ENCODE peak calls at places on chromosomes 2 and 18, in six cellular contexts. One of them, this sample, is unnamed.

GRCh38 chr2:216618785-216619184 is 14.4 kb upstream of the IGFBP2 start:
- DNase-seq in GM10248: no peak
- DNase-seq in MCF 10A: no peak
- DNase-seq in AG04449: no peak
- DNase-seq in tibial artery: no peak
- DNase-seq in astrocyte of the spinal cord: no peak
- DNase-seq in this sample: no peak

GRCh38 chr2:154194917-154195643 is 323.4 kb downstream of the GALNT13 start:
- DNase-seq in GM10248: no peak
- DNase-seq in astrocyte of the spinal cord: peak; percentile 12
- DNase-seq in tibial artery: no peak
- DNase-seq in MCF 10A: no peak
- DNase-seq in AG04449: no peak
- DNase-seq in this sample: no peak

GRCh38 chr2:58562281-58562680 is 321.2 kb upstream of the FANCL start:
- DNase-seq in AG04449: peak; percentile 21
- DNase-seq in MCF 10A: peak; percentile 53
- DNase-seq in astrocyte of the spinal cord: peak; percentile 34
- DNase-seq in tibial artery: no peak
- DNase-seq in GM10248: no peak
- DNase-seq in this sample: no peak

GRCh38 chr2:70696142-70696541 is 71.9 kb downstream of the ADD2 start:
- DNase-seq in GM10248: no peak
- DNase-seq in tibial artery: peak; percentile 16
- DNase-seq in astrocyte of the spinal cord: no peak
- DNase-seq in AG04449: no peak
- DNase-seq in MCF 10A: no peak
- DNase-seq in this sample: no peak

GRCh38 chr2:101087638-101088037 is 63.5 kb downstream of the TBC1D8 start:
- DNase-seq in MCF 10A: no peak
- DNase-seq in AG04449: no peak
- DNase-seq in astrocyte of the spinal cord: no peak
- DNase-seq in GM10248: no peak
- DNase-seq in tibial artery: no peak
- DNase-seq in this sample: no peak

GRCh38 chr2:240431276-240431662 is 4.2 kb upstream of the GPC1 start:
- DNase-seq in MCF 10A: no peak
- DNase-seq in tibial artery: peak; percentile 49
- DNase-seq in GM10248: no peak
- DNase-seq in astrocyte of the spinal cord: no peak
- DNase-seq in AG04449: no peak
- DNase-seq in this sample: no peak

GRCh38 chr18:12630136-12630535 is 27.8 kb downstream of the SPIRE1 start:
- DNase-seq in tibial artery: no peak
- DNase-seq in astrocyte of the spinal cord: peak; percentile 45
- DNase-seq in MCF 10A: no peak
- DNase-seq in AG04449: no peak
- DNase-seq in GM10248: no peak
- DNase-seq in this sample: no peak

GRCh38 chr18:446941-447560 is 53.5 kb downstream of the COLEC12 start:
- DNase-seq in tibial artery: no peak
- DNase-seq in MCF 10A: peak; percentile 9
- DNase-seq in astrocyte of the spinal cord: peak; percentile 41
- DNase-seq in GM10248: no peak
- DNase-seq in AG04449: no peak
- DNase-seq in this sample: no peak

GRCh38 chr2:210540471-210541257 is 15.7 kb upstream of the CPS1 start:
- DNase-seq in AG04449: no peak
- DNase-seq in astrocyte of the spinal cord: no peak
- DNase-seq in tibial artery: no peak
- DNase-seq in MCF 10A: no peak
- DNase-seq in GM10248: no peak
- DNase-seq in this sample: no peak

GRCh38 chr2:156657809-156658208 is 221.6 kb downstream of the GPD2 start:
- DNase-seq in AG04449: no peak
- DNase-seq in MCF 10A: peak; percentile 50
- DNase-seq in astrocyte of the spinal cord: no peak
- DNase-seq in tibial artery: no peak
- DNase-seq in GM10248: no peak
- DNase-seq in this sample: no peak

GRCh38 chr18:13611616-13612110 is 114.7 kb downstream of the FAM210A start:
- DNase-seq in GM10248: no peak
- DNase-seq in AG04449: no peak
- DNase-seq in MCF 10A: no peak
- DNase-seq in astrocyte of the spinal cord: peak; percentile 45
- DNase-seq in tibial artery: peak; percentile 76
- DNase-seq in this sample: no peak

GRCh38 chr2:40935349-40935748 is 483.5 kb upstream of the SLC8A1 start:
- DNase-seq in AG04449: no peak
- DNase-seq in MCF 10A: no peak
- DNase-seq in tibial artery: no peak
- DNase-seq in GM10248: no peak
- DNase-seq in astrocyte of the spinal cord: no peak
- DNase-seq in this sample: no peak

GRCh38 chr2:9230051-9230802 is 23.6 kb downstream of the ASAP2 start:
- DNase-seq in MCF 10A: no peak
- DNase-seq in AG04449: no peak
- DNase-seq in GM10248: no peak
- DNase-seq in astrocyte of the spinal cord: no peak
- DNase-seq in tibial artery: no peak
- DNase-seq in this sample: no peak

GRCh38 chr2:30185175-30185574 is 38.4 kb downstream of the YPEL5 start:
- DNase-seq in astrocyte of the spinal cord: no peak
- DNase-seq in tibial artery: no peak
- DNase-seq in AG04449: peak; percentile 17
- DNase-seq in GM10248: no peak
- DNase-seq in MCF 10A: peak; percentile 96
- DNase-seq in this sample: no peak

GRCh38 chr2:44642123-44642857 is 280.5 kb downstream of the CAMKMT start:
- DNase-seq in GM10248: no peak
- DNase-seq in MCF 10A: no peak
- DNase-seq in astrocyte of the spinal cord: no peak
- DNase-seq in AG04449: no peak
- DNase-seq in tibial artery: no peak
- DNase-seq in this sample: no peak

GRCh38 chr2:200217320-200217719 is 89.2 kb upstream of the SPATS2L start:
- DNase-seq in AG04449: no peak
- DNase-seq in MCF 10A: no peak
- DNase-seq in astrocyte of the spinal cord: no peak
- DNase-seq in tibial artery: no peak
- DNase-seq in GM10248: no peak
- DNase-seq in this sample: no peak

GRCh38 chr2:30235859-30236535 is 4.7 kb downstream of the LBH start:
- DNase-seq in MCF 10A: no peak
- DNase-seq in GM10248: no peak
- DNase-seq in astrocyte of the spinal cord: no peak
- DNase-seq in tibial artery: no peak
- DNase-seq in AG04449: no peak
- DNase-seq in this sample: peak; percentile 49

GRCh38 chr2:171492664-171493063 is 29.6 kb upstream of the CYBRD1 start:
- DNase-seq in GM10248: no peak
- DNase-seq in AG04449: no peak
- DNase-seq in MCF 10A: no peak
- DNase-seq in tibial artery: no peak
- DNase-seq in astrocyte of the spinal cord: no peak
- DNase-seq in this sample: no peak

GRCh38 chr2:160317113-160318099 is 117.3 kb upstream of the ITGB6 start:
- DNase-seq in tibial artery: peak; percentile 66
- DNase-seq in GM10248: no peak
- DNase-seq in astrocyte of the spinal cord: peak; percentile 66
- DNase-seq in AG04449: no peak
- DNase-seq in MCF 10A: no peak
- DNase-seq in this sample: no peak

GRCh38 chr2:84906900-84907714 is 1.7 kb downstream of the TMSB10 start:
- DNase-seq in AG04449: no peak
- DNase-seq in GM10248: peak; percentile 76
- DNase-seq in MCF 10A: peak; percentile 98
- DNase-seq in astrocyte of the spinal cord: peak; percentile 89
- DNase-seq in tibial artery: peak; percentile 81
- DNase-seq in this sample: peak; percentile 78

GRCh38 chr18:79866889-79867574 is 69.3 kb downstream of the KCNG2 start:
- DNase-seq in MCF 10A: peak; percentile 22
- DNase-seq in tibial artery: no peak
- DNase-seq in astrocyte of the spinal cord: no peak
- DNase-seq in AG04449: no peak
- DNase-seq in GM10248: no peak
- DNase-seq in this sample: no peak

GRCh38 chr18:2846241-2846637 is 567 bp upstream of the EMILIN2 start:
- DNase-seq in GM10248: peak; percentile 46
- DNase-seq in MCF 10A: no peak
- DNase-seq in tibial artery: no peak
- DNase-seq in AG04449: no peak
- DNase-seq in astrocyte of the spinal cord: peak; percentile 66
- DNase-seq in this sample: peak; percentile 76

GRCh38 chr2:186486651-186487647 is 889 bp downstream of the ZC3H15 start:
- DNase-seq in astrocyte of the spinal cord: peak; percentile 18
- DNase-seq in GM10248: no peak
- DNase-seq in MCF 10A: peak; percentile 47
- DNase-seq in tibial artery: no peak
- DNase-seq in AG04449: peak; percentile 10
- DNase-seq in this sample: no peak

GRCh38 chr2:170815746-170816498 is 765 bp upstream of the GAD1 start:
- DNase-seq in GM10248: peak; percentile 80
- DNase-seq in MCF 10A: peak; percentile 72
- DNase-seq in astrocyte of the spinal cord: peak; percentile 29
- DNase-seq in tibial artery: peak; percentile 77
- DNase-seq in AG04449: no peak
- DNase-seq in this sample: peak; percentile 84

GRCh38 chr2:175205523-175205922 is 24.0 kb upstream of the ATP5MC3 start:
- DNase-seq in AG04449: no peak
- DNase-seq in MCF 10A: peak; percentile 30
- DNase-seq in GM10248: no peak
- DNase-seq in tibial artery: no peak
- DNase-seq in astrocyte of the spinal cord: peak; percentile 41
- DNase-seq in this sample: no peak

GRCh38 chr2:7572460-7572859 is 655.2 kb downstream of the RNF144A start:
- DNase-seq in astrocyte of the spinal cord: no peak
- DNase-seq in GM10248: no peak
- DNase-seq in AG04449: no peak
- DNase-seq in MCF 10A: no peak
- DNase-seq in tibial artery: no peak
- DNase-seq in this sample: no peak

GRCh38 chr2:42245392-42245791 is 76.2 kb downstream of the EML4 start:
- DNase-seq in tibial artery: no peak
- DNase-seq in GM10248: no peak
- DNase-seq in MCF 10A: no peak
- DNase-seq in AG04449: no peak
- DNase-seq in astrocyte of the spinal cord: no peak
- DNase-seq in this sample: no peak

GRCh38 chr2:162795312-162795711 is 43.3 kb downstream of the KCNH7 start:
- DNase-seq in GM10248: no peak
- DNase-seq in AG04449: no peak
- DNase-seq in astrocyte of the spinal cord: no peak
- DNase-seq in MCF 10A: peak; percentile 6
- DNase-seq in tibial artery: no peak
- DNase-seq in this sample: no peak
- TF ChIP-seq CTCF in GM10248: no peak
- TF ChIP-seq CTCF in AG04449: no peak
- TF ChIP-seq CTCF in astrocyte of the spinal cord: peak; percentile 13
- TF ChIP-seq CTCF in MCF 10A: no peak
- TF ChIP-seq CTCF in tibial artery: no peak
- TF ChIP-seq CTCF in this sample: no peak

GRCh38 chr2:27705851-27706622 is 42.3 kb downstream of the SLC4A1AP start:
- DNase-seq in tibial artery: peak; percentile 97
- DNase-seq in astrocyte of the spinal cord: peak; percentile 96
- DNase-seq in AG04449: peak; percentile 95
- DNase-seq in MCF 10A: peak; percentile 99
- DNase-seq in GM10248: no peak
- DNase-seq in this sample: no peak
- TF ChIP-seq CTCF in tibial artery: no peak
- TF ChIP-seq CTCF in astrocyte of the spinal cord: peak; percentile 5
- TF ChIP-seq CTCF in AG04449: no peak
- TF ChIP-seq CTCF in MCF 10A: no peak
- TF ChIP-seq CTCF in GM10248: no peak
- TF ChIP-seq CTCF in this sample: no peak

GRCh38 chr2:119126650-119127049 is 31.9 kb downstream of the C1QL2 start:
- DNase-seq in GM10248: peak; percentile 62
- DNase-seq in astrocyte of the spinal cord: no peak
- DNase-seq in tibial artery: no peak
- DNase-seq in AG04449: no peak
- DNase-seq in MCF 10A: peak; percentile 50
- DNase-seq in this sample: peak; percentile 60
- TF ChIP-seq CTCF in GM10248: peak; percentile 53
- TF ChIP-seq CTCF in astrocyte of the spinal cord: peak; percentile 54
- TF ChIP-seq CTCF in tibial artery: peak; percentile 8
- TF ChIP-seq CTCF in AG04449: peak; percentile 61
- TF ChIP-seq CTCF in MCF 10A: peak; percentile 57
- TF ChIP-seq CTCF in this sample: peak; percentile 72

GRCh38 chr2:61398413-61398812 is 72.5 kb downstream of the USP34 start:
- DNase-seq in astrocyte of the spinal cord: no peak
- DNase-seq in GM10248: no peak
- DNase-seq in tibial artery: no peak
- DNase-seq in MCF 10A: no peak
- DNase-seq in AG04449: no peak
- DNase-seq in this sample: no peak

DNA sequence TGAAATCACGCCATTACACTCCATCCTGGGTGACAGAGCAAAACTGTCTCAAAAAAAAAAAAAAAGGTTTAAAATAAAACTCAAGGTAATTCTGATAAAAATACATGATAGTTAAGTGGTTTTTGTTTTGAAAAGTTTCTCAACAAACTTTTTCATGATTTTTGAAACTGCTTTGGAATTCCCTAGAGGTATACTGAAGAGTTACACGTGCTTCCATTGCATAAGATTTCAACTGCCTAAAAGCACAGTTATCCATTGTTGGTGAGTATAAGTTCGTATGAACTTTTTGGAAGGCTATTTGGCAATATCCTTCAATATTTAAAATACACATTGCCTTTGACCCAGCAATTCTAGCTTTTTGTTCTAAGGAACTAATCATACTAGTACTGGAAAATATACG is 74.9 kb downstream of the USP34 start:
- DNase-seq in tibial artery: no peak
- DNase-seq in GM10248: no peak
- DNase-seq in astrocyte of the spinal cord: no peak
- DNase-seq in MCF 10A: no peak
- DNase-seq in AG04449: no peak
- DNase-seq in this sample: no peak
- TF ChIP-seq CTCF in tibial artery: no peak
- TF ChIP-seq CTCF in GM10248: no peak
- TF ChIP-seq CTCF in astrocyte of the spinal cord: no peak
- TF ChIP-seq CTCF in MCF 10A: no peak
- TF ChIP-seq CTCF in AG04449: no peak
- TF ChIP-seq CTCF in this sample: no peak

GRCh38 chr2:140247451-140248205 is 1467.4 kb upstream of the NXPH2 start:
- DNase-seq in MCF 10A: no peak
- DNase-seq in AG04449: no peak
- DNase-seq in astrocyte of the spinal cord: peak; percentile 7
- DNase-seq in tibial artery: peak; percentile 62
- DNase-seq in GM10248: no peak
- DNase-seq in this sample: no peak

GRCh38 chr2:140248623-140249022 is 1468.4 kb upstream of the NXPH2 start:
- DNase-seq in tibial artery: no peak
- DNase-seq in GM10248: no peak
- DNase-seq in AG04449: no peak
- DNase-seq in astrocyte of the spinal cord: no peak
- DNase-seq in MCF 10A: no peak
- DNase-seq in this sample: no peak

GRCh38 chr2:140246957-140247356 is 1466.8 kb upstream of the NXPH2 start:
- DNase-seq in astrocyte of the spinal cord: no peak
- DNase-seq in MCF 10A: no peak
- DNase-seq in AG04449: no peak
- DNase-seq in tibial artery: no peak
- DNase-seq in GM10248: no peak
- DNase-seq in this sample: no peak

GRCh38 chr2:140246058-140246457 is 1465.9 kb upstream of the NXPH2 start:
- DNase-seq in astrocyte of the spinal cord: no peak
- DNase-seq in GM10248: no peak
- DNase-seq in MCF 10A: no peak
- DNase-seq in AG04449: no peak
- DNase-seq in tibial artery: no peak
- DNase-seq in this sample: no peak

GRCh38 chr2:140242889-140243288 is 1462.7 kb upstream of the NXPH2 start:
- DNase-seq in AG04449: no peak
- DNase-seq in tibial artery: no peak
- DNase-seq in astrocyte of the spinal cord: no peak
- DNase-seq in MCF 10A: no peak
- DNase-seq in GM10248: no peak
- DNase-seq in this sample: no peak
- TF ChIP-seq CTCF in AG04449: no peak
- TF ChIP-seq CTCF in tibial artery: no peak
- TF ChIP-seq CTCF in astrocyte of the spinal cord: no peak
- TF ChIP-seq CTCF in MCF 10A: no peak
- TF ChIP-seq CTCF in GM10248: no peak
- TF ChIP-seq CTCF in this sample: no peak

This sample was measured in GM13977.